ENCODE peak calls at places on chromosomes 7 and 10, in four cellular contexts. B, Q, W and P are unnamed samples.

GRCh38 chr10:49831352-49832040 is 69.4 kb upstream of the OGDHL start:
- DNase-seq in B (no peak), W (peak), Q (peak), P (no peak)

GRCh38 chr7:34751725-34752643 is 94.0 kb downstream of the NPSR1 start:
- DNase-seq in W (no peak), Q (no peak), B (no peak), P (no peak)

GRCh38 chr10:58645762-58646161 is 133.1 kb downstream of the BICC1 start:
- DNase-seq in Q (peak), W (peak), B (no peak), P (no peak)

GRCh38 chr7:138886501-138886917 is 88.5 kb upstream of the ATP6V0A4 start:
- DNase-seq in W (peak), B (no peak), Q (peak), P (peak)

GRCh38 chr10:11910102-11910501 is 86.9 kb downstream of the PROSER2 start:
- DNase-seq in W (no peak), B (no peak), Q (no peak), P (no peak)

GRCh38 chr7:142516038-142516501 is 233.2 kb upstream of the PRSS1 start:
- DNase-seq in Q (peak), B (no peak), W (peak), P (no peak)

GRCh38 chr10:122044045-122044661 is 55.2 kb downstream of the TACC2 start:
- DNase-seq in B (peak), Q (no peak), W (no peak), P (no peak)

GRCh38 chr7:45236666-45237065 is 79.1 kb downstream of the RAMP3 start:
- DNase-seq in B (no peak), W (peak), Q (no peak), P (no peak)

GRCh38 chr7:150755473-150756099 is 18.4 kb downstream of the GIMAP5 start:
- DNase-seq in Q (peak), B (no peak), W (peak), P (no peak)

GRCh38 chr10:130470973-130471372 is 334.8 kb downstream of the GLRX3 start:
- DNase-seq in Q (no peak), W (no peak), B (no peak), P (no peak)

GRCh38 chr7:105860793-105861192 is 15.6 kb downstream of the ATXN7L1 start:
- DNase-seq in B (no peak), W (no peak), Q (no peak), P (no peak)

GRCh38 chr10:7412482-7413251 is 1.8 kb upstream of the SFMBT2 start:
- DNase-seq in B (peak), Q (no peak), W (no peak), P (peak)

GRCh38 chr10:42177077-42177792 is 461.1 kb downstream of the ZNF33B start:
- DNase-seq in Q (no peak), W (no peak), B (no peak), P (peak)

GRCh38 chr10:86203162-86203905 is 163.3 kb downstream of the GRID1 start:
- DNase-seq in Q (peak), W (peak), B (no peak), P (peak)

GRCh38 chr7:139618482-139619366 is 95.2 kb downstream of the CLEC2L start:
- DNase-seq in Q (peak), W (peak), B (no peak), P (peak)

GRCh38 chr7:143229054-143229790 is 7.4 kb downstream of the TAS2R40 start:
- DNase-seq in Q (no peak), W (no peak), B (no peak), P (no peak)

GRCh38 chr7:96337519-96337918 is 15.6 kb upstream of the SLC25A13 start:
- DNase-seq in W (peak), Q (peak), B (no peak), P (no peak)

GRCh38 chr10:89382757-89383156 is 4.9 kb downstream of the IFIT1B start:
- DNase-seq in B (no peak), W (no peak), Q (no peak), P (no peak)

GRCh38 chr7:28474267-28474618 is 61.9 kb downstream of the CREB5 start:
- DNase-seq in Q (no peak), W (no peak), B (no peak), P (no peak)

GRCh38 chr10:111872591-111872990 is 311.0 kb downstream of the GPAM start:
- DNase-seq in W (peak), B (no peak), Q (no peak), P (no peak)

GRCh38 chr10:86958831-86959736 is 685 bp downstream of the SNCG start:
- DNase-seq in W (peak), Q (peak), B (peak), P (peak)

GRCh38 chr7:131108212-131108980 is 219.3 kb upstream of the MKLN1 start:
- DNase-seq in B (peak), Q (peak), W (peak), P (peak)

GRCh38 chr7:76409537-76409936 is at the start of gene SSC4D:
- DNase-seq in B (no peak), Q (no peak), W (no peak), P (no peak)

GRCh38 chr10:16891375-16892313 is 74.4 kb upstream of the RSU1 start:
- DNase-seq in B (peak), Q (peak), W (peak), P (peak)

GRCh38 chr10:63976538-63976937 is 455.3 kb downstream of the REEP3 start:
- DNase-seq in B (no peak), W (peak), Q (peak), P (no peak)

GRCh38 chr10:15344256-15344875 is 26.7 kb downstream of the FAM171A1 start:
- DNase-seq in W (no peak), B (no peak), Q (no peak), P (no peak)

GRCh38 chr10:15346440-15347141 is 24.5 kb downstream of the FAM171A1 start:
- DNase-seq in Q (peak), W (peak), B (no peak), P (no peak)

GRCh38 chr10:15344876-15345285 is 26.2 kb downstream of the FAM171A1 start:
- DNase-seq in W (peak), Q (peak), B (no peak), P (no peak)

GRCh38 chr10:15347205-15347604 is 23.9 kb downstream of the FAM171A1 start:
- DNase-seq in B (no peak), W (no peak), Q (no peak), P (no peak)

DNA sequence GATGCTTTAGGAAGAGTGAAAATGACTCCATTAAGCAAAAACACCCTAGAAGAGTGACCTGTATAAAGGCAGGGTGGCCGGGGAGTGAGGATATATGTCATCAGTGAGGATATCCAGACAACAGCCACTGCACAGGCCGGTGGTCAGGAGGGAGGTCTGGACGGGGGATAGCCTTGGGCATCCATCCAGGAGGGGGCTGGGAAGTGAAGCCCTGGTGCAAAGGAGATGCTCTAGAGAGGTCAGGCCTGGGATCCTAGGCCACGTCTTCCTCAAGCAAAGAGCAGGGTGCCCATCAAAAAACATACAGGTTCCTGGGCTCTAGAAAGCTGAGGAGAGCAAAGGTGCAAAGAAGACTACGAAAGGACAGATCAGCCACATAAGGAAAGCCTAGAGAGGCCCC is 25.6 kb downstream of the FAM171A1 start:
- DNase-seq in W (no peak), B (no peak), Q (no peak), P (no peak)
- TF ChIP-seq CTCF in W (no peak), B (no peak), Q (no peak), P (no peak)

GRCh38 chr10:48470893-48471805 is 133.7 kb downstream of the ARHGAP22 start:
- DNase-seq in W (peak), B (no peak), Q (peak), P (no peak)
- TF ChIP-seq CTCF in W (peak), B (no peak), Q (no peak), P (no peak)

GRCh38 chr7:32266932-32267475 is 196.8 kb upstream of the PDE1C start:
- DNase-seq in Q (no peak), B (no peak), W (no peak), P (no peak)
- TF ChIP-seq CTCF in Q (no peak), B (no peak), W (no peak), P (no peak)

GRCh38 chr10:35794703-35795102 is 152.6 kb upstream of the FZD8 start:
- DNase-seq in B (no peak), W (peak), Q (peak), P (no peak)
- TF ChIP-seq CTCF in B (no peak), W (no peak), Q (no peak), P (no peak)

GRCh38 chr7:141409911-141410329 is 141.3 kb upstream of the AGK start:
- DNase-seq in B (no peak), Q (no peak), W (no peak), P (no peak)

GRCh38 chr7:141410353-141410752 is 140.9 kb upstream of the AGK start:
- DNase-seq in Q (no peak), B (no peak), W (no peak), P (no peak)

GRCh38 chr7:141411133-141411532 is 140.1 kb upstream of the AGK start:
- DNase-seq in W (no peak), Q (no peak), B (no peak), P (no peak)

GRCh38 chr7:141409219-141409618 is 142.0 kb upstream of the AGK start:
- DNase-seq in Q (no peak), B (no peak), W (no peak), P (no peak)

GRCh38 chr7:141408440-141408839 is 142.8 kb upstream of the AGK start:
- DNase-seq in W (no peak), Q (no peak), B (no peak), P (no peak)
- TF ChIP-seq CTCF in W (no peak), Q (no peak), B (no peak), P (no peak)

GRCh38 chr10:80177781-80178636 is 27.3 kb downstream of the ANXA11 start:
- DNase-seq in B (no peak), Q (peak), W (peak), P (no peak)
- TF ChIP-seq CTCF in B (no peak), Q (no peak), W (no peak), P (no peak)

GRCh38 chr7:110541962-110542361 is 549.0 kb upstream of the LRRN3 start:
- DNase-seq in Q (no peak), B (no peak), W (no peak), P (no peak)
- TF ChIP-seq CTCF in Q (no peak), B (no peak), W (no peak), P (no peak)

GRCh38 chr7:93249749-93250148 is 17.6 kb downstream of the VPS50 start:
- DNase-seq in Q (peak), W (peak), B (no peak), P (no peak)

GRCh38 chr7:93239824-93240223 is 7.7 kb downstream of the VPS50 start:
- DNase-seq in B (no peak), Q (no peak), W (no peak), P (no peak)

DNA sequence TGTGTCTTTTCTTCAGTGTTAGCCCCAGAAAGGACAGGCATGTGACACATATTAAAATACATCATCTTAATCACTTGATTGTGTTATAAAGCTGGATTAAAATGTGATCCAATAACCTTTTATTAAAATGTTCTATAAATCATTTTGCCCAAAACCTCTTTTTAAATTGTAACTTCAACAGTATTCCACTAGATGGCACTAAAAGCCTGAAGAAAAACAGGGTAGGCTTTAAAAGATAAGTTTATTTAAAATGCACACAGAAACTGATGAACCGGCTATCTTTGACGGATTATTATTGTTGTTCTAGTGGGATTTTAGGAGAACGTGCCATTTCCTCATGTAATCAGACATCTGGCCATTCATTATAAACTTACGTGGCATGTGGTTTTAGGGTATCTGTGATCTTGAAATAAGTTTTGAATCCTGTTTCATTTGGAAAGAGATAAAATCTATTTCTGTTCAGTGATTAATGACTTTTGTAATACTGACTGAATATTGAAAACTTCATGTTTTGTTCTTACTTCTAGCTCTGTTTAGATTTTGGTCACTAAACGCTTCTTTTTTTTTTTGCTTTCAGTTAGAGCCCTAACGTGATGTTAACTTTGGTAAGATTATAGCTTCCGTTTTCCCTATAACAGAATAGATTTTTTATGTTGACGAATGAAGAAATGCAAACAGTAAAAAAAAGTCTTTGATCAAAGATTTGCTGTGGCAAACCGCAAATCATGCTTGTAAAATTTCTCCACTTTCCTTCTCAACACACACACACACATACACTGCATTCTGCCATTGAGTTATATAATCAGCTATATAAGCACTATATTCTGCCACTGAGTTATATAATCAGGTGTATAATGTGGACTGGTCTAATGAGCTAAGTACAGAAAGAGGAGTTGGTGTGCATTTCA is 13.6 kb downstream of the VPS50 start:
- DNase-seq in W (peak), B (no peak), Q (peak), P (no peak)
- TF ChIP-seq CTCF in W (peak), B (peak), Q (peak), P (no peak)

GRCh38 chr10:132234860-132235259 is 48.1 kb downstream of the DPYSL4 start:
- DNase-seq in Q (no peak), W (no peak), B (no peak), P (no peak)
- TF ChIP-seq CTCF in Q (no peak), W (no peak), B (no peak), P (no peak)

GRCh38 chr7:134755422-134756022 is 23.9 kb upstream of the CALD1 start:
- DNase-seq in B (no peak), Q (peak), W (peak), P (no peak)
- TF ChIP-seq CTCF in B (peak), Q (peak), W (peak), P (no peak)